ENCODE peak calls at places on chromosomes 16 and 17, in six cellular contexts. One of them, this sample, is unnamed.

GRCh38 chr17:28878981-28879380 is 18.6 kb downstream of the FLOT2 start:
- DNase-seq in mammary epithelial cell: peak
- DNase-seq in A673: peak
- DNase-seq in body of pancreas: peak
- DNase-seq in Peyer's patch: no peak
- DNase-seq in uterus: no peak
- DNase-seq in this sample: no peak

GRCh38 chr17:76498886-76499667 is 2.1 kb downstream of the RHBDF2 start:
- DNase-seq in mammary epithelial cell: peak
- DNase-seq in A673: no peak
- DNase-seq in body of pancreas: peak
- DNase-seq in Peyer's patch: peak
- DNase-seq in uterus: no peak
- DNase-seq in this sample: peak

GRCh38 chr17:78122221-78122990 is 6.1 kb downstream of the TMC6 start:
- DNase-seq in mammary epithelial cell: no peak
- DNase-seq in A673: no peak
- DNase-seq in body of pancreas: no peak
- DNase-seq in Peyer's patch: no peak
- DNase-seq in uterus: no peak
- DNase-seq in this sample: no peak

GRCh38 chr17:28928061-28928460 is 23.3 kb downstream of the PHF12 start:
- DNase-seq in mammary epithelial cell: peak
- DNase-seq in A673: no peak
- DNase-seq in body of pancreas: no peak
- DNase-seq in Peyer's patch: no peak
- DNase-seq in uterus: no peak
- DNase-seq in this sample: no peak

GRCh38 chr17:5769936-5770335 is 185.6 kb upstream of the NLRP1 start:
- DNase-seq in mammary epithelial cell: no peak
- DNase-seq in A673: peak
- DNase-seq in body of pancreas: peak
- DNase-seq in Peyer's patch: no peak
- DNase-seq in uterus: no peak
- DNase-seq in this sample: no peak

GRCh38 chr17:43810823-43811222 is 22.1 kb downstream of the MPP3 start:
- DNase-seq in mammary epithelial cell: no peak
- DNase-seq in A673: no peak
- DNase-seq in body of pancreas: no peak
- DNase-seq in Peyer's patch: no peak
- DNase-seq in uterus: no peak
- DNase-seq in this sample: no peak

GRCh38 chr17:50139950-50140885 is 10.3 kb upstream of the SAMD14 start:
- DNase-seq in mammary epithelial cell: peak
- DNase-seq in A673: peak
- DNase-seq in body of pancreas: peak
- DNase-seq in Peyer's patch: peak
- DNase-seq in uterus: peak
- DNase-seq in this sample: peak

GRCh38 chr16:50763211-50763610 is 21.3 kb downstream of the CYLD start:
- DNase-seq in mammary epithelial cell: peak
- DNase-seq in A673: no peak
- DNase-seq in body of pancreas: no peak
- DNase-seq in Peyer's patch: no peak
- DNase-seq in uterus: no peak
- DNase-seq in this sample: no peak

GRCh38 chr17:7915611-7916382 is at the start of gene RNF227:
- DNase-seq in mammary epithelial cell: peak
- DNase-seq in A673: peak
- DNase-seq in body of pancreas: peak
- DNase-seq in Peyer's patch: peak
- DNase-seq in uterus: peak
- DNase-seq in this sample: peak

GRCh38 chr17:2387086-2388019 is 13.5 kb downstream of the MNT start:
- DNase-seq in mammary epithelial cell: no peak
- DNase-seq in A673: no peak
- DNase-seq in body of pancreas: no peak
- DNase-seq in Peyer's patch: no peak
- DNase-seq in uterus: no peak
- DNase-seq in this sample: no peak

GRCh38 chr17:20995873-20996723 is 46.7 kb downstream of the USP22 start:
- DNase-seq in mammary epithelial cell: no peak
- DNase-seq in A673: no peak
- DNase-seq in body of pancreas: peak
- DNase-seq in Peyer's patch: no peak
- DNase-seq in uterus: no peak
- DNase-seq in this sample: no peak

GRCh38 chr16:85284138-85284897 is 172.0 kb upstream of the CIBAR2 start:
- DNase-seq in mammary epithelial cell: no peak
- DNase-seq in A673: peak
- DNase-seq in body of pancreas: no peak
- DNase-seq in Peyer's patch: no peak
- DNase-seq in uterus: no peak
- DNase-seq in this sample: no peak

GRCh38 chr16:12729448-12729847 is 74.2 kb downstream of the CPPED1 start:
- DNase-seq in mammary epithelial cell: peak
- DNase-seq in A673: no peak
- DNase-seq in body of pancreas: no peak
- DNase-seq in Peyer's patch: no peak
- DNase-seq in uterus: no peak
- DNase-seq in this sample: no peak

GRCh38 chr16:51146256-51146924 is 4.7 kb downstream of the SALL1 start:
- DNase-seq in mammary epithelial cell: no peak
- DNase-seq in A673: peak
- DNase-seq in body of pancreas: no peak
- DNase-seq in Peyer's patch: no peak
- DNase-seq in uterus: no peak
- DNase-seq in this sample: no peak

GRCh38 chr16:31455601-31456314 is 3.5 kb upstream of the ARMC5 start:
- DNase-seq in mammary epithelial cell: no peak
- DNase-seq in A673: peak
- DNase-seq in body of pancreas: no peak
- DNase-seq in Peyer's patch: no peak
- DNase-seq in uterus: no peak
- DNase-seq in this sample: peak

GRCh38 chr17:27555364-27555763 is 75.6 kb upstream of the LGALS9 start:
- DNase-seq in mammary epithelial cell: no peak
- DNase-seq in A673: no peak
- DNase-seq in body of pancreas: no peak
- DNase-seq in Peyer's patch: no peak
- DNase-seq in uterus: no peak
- DNase-seq in this sample: no peak

GRCh38 chr17:14871921-14872320 is 393.2 kb downstream of the PMP22 start:
- DNase-seq in mammary epithelial cell: peak
- DNase-seq in A673: no peak
- DNase-seq in body of pancreas: no peak
- DNase-seq in Peyer's patch: no peak
- DNase-seq in uterus: no peak
- DNase-seq in this sample: no peak

GRCh38 chr16:50588276-50588675 is 40.1 kb downstream of the NKD1 start:
- DNase-seq in mammary epithelial cell: no peak
- DNase-seq in A673: no peak
- DNase-seq in body of pancreas: no peak
- DNase-seq in Peyer's patch: no peak
- DNase-seq in uterus: no peak
- DNase-seq in this sample: no peak

GRCh38 chr16:20897897-20898296 is 2.3 kb downstream of the DCUN1D3 start:
- DNase-seq in mammary epithelial cell: no peak
- DNase-seq in A673: no peak
- DNase-seq in body of pancreas: no peak
- DNase-seq in Peyer's patch: no peak
- DNase-seq in uterus: no peak
- DNase-seq in this sample: no peak

GRCh38 chr17:4968916-4969550 is 1.4 kb upstream of the SPAG7 start:
- DNase-seq in mammary epithelial cell: peak
- DNase-seq in A673: no peak
- DNase-seq in body of pancreas: no peak
- DNase-seq in Peyer's patch: no peak
- DNase-seq in uterus: peak
- DNase-seq in this sample: peak

GRCh38 chr16:30820952-30821421 is 34.0 kb upstream of the ZNF629 start:
- DNase-seq in mammary epithelial cell: no peak
- DNase-seq in A673: no peak
- DNase-seq in body of pancreas: no peak
- DNase-seq in Peyer's patch: no peak
- DNase-seq in uterus: no peak
- DNase-seq in this sample: no peak

GRCh38 chr16:69270395-69270794 is 40.8 kb upstream of the VPS4A start:
- DNase-seq in mammary epithelial cell: no peak
- DNase-seq in A673: peak
- DNase-seq in body of pancreas: no peak
- DNase-seq in Peyer's patch: no peak
- DNase-seq in uterus: no peak
- DNase-seq in this sample: no peak

GRCh38 chr17:36592711-36593321 is 1.1 kb downstream of the DHRS11 start:
- DNase-seq in mammary epithelial cell: no peak
- DNase-seq in A673: no peak
- DNase-seq in body of pancreas: no peak
- DNase-seq in Peyer's patch: no peak
- DNase-seq in uterus: no peak
- DNase-seq in this sample: no peak

GRCh38 chr17:82789051-82789592 is 37.3 kb downstream of the TBCD start:
- DNase-seq in mammary epithelial cell: no peak
- DNase-seq in A673: no peak
- DNase-seq in body of pancreas: no peak
- DNase-seq in Peyer's patch: no peak
- DNase-seq in uterus: no peak
- DNase-seq in this sample: no peak

GRCh38 chr17:8019665-8020064 is 17.2 kb downstream of the GUCY2D start:
- DNase-seq in mammary epithelial cell: peak
- DNase-seq in A673: no peak
- DNase-seq in body of pancreas: no peak
- DNase-seq in Peyer's patch: no peak
- DNase-seq in uterus: no peak
- DNase-seq in this sample: no peak

DNA sequence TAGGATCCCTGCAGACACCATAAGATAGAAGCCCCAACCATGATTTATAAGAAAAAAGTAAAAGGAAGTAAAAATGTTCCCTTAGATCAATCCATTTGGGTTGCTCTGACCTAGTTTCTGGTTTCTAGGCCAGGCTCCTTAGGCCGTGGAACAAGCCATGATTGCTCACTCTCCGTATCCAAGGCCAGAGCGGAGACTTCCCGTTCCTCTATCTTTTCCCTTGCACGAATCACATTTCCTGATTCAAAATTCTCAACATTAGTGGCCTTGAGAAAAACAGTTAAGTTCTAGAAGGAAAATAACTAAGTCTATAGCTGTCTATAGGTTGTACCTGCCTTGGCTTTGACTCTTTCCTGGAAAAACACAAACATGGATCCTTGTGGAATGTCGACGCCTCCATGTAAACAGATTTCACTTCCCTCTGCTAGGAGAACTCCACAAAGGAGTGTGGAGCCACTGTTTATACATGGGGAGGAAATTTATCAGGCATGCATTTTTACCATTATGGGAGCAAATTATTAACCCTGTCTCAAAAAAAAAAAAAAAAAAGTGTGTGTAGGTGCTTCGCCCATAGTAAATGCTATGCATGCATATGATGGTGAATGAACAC is 149.6 kb downstream of the ZFHX3 start:
- DNase-seq in mammary epithelial cell: no peak
- DNase-seq in A673: no peak
- DNase-seq in body of pancreas: no peak
- DNase-seq in Peyer's patch: no peak
- DNase-seq in uterus: no peak
- DNase-seq in this sample: no peak
- H3K27ac ChIP-seq in mammary epithelial cell: no peak
- H3K27ac ChIP-seq in A673: no peak
- H3K27ac ChIP-seq in body of pancreas: no peak
- H3K27ac ChIP-seq in Peyer's patch: no peak
- H3K27ac ChIP-seq in uterus: no peak
- H3K27ac ChIP-seq in this sample: no peak

GRCh38 chr17:61202564-61202963 is 197.1 kb upstream of the TBX2 start:
- DNase-seq in mammary epithelial cell: no peak
- DNase-seq in A673: no peak
- DNase-seq in body of pancreas: no peak
- DNase-seq in Peyer's patch: no peak
- DNase-seq in uterus: no peak
- DNase-seq in this sample: no peak
- H3K27ac ChIP-seq in mammary epithelial cell: no peak
- H3K27ac ChIP-seq in A673: no peak
- H3K27ac ChIP-seq in body of pancreas: no peak
- H3K27ac ChIP-seq in Peyer's patch: no peak
- H3K27ac ChIP-seq in uterus: no peak
- H3K27ac ChIP-seq in this sample: no peak

GRCh38 chr17:54996441-54996840 is 27.9 kb downstream of the STXBP4 start:
- DNase-seq in mammary epithelial cell: no peak
- DNase-seq in A673: no peak
- DNase-seq in body of pancreas: no peak
- DNase-seq in Peyer's patch: no peak
- DNase-seq in uterus: no peak
- DNase-seq in this sample: no peak
- H3K27ac ChIP-seq in mammary epithelial cell: no peak
- H3K27ac ChIP-seq in A673: no peak
- H3K27ac ChIP-seq in body of pancreas: no peak
- H3K27ac ChIP-seq in Peyer's patch: no peak
- H3K27ac ChIP-seq in uterus: no peak
- H3K27ac ChIP-seq in this sample: no peak

GRCh38 chr17:63804328-63804727 is 22.9 kb upstream of the PSMC5 start:
- DNase-seq in mammary epithelial cell: no peak
- DNase-seq in A673: no peak
- DNase-seq in body of pancreas: no peak
- DNase-seq in Peyer's patch: no peak
- DNase-seq in uterus: no peak
- DNase-seq in this sample: no peak

DNA sequence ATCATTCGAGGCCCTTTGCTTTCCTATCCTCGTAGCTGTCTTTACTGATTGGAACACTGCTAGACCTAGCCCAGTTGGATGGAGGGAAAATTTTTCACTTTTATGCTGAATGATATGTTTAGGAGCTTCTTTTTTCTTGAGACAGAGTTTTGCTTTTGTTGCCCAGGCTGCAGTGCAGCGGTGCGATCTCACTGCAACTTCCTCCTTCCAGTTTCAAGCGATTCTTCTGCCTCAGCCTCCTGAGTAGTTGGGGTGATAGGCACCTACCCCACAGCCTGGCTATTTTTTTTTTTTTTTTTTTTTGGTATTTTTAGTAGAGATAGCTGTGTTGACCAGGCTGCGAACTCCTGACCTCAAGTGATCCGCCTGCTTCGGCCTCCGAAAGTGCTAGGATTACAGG is 17.3 kb upstream of the PSMC5 start:
- DNase-seq in mammary epithelial cell: no peak
- DNase-seq in A673: no peak
- DNase-seq in body of pancreas: no peak
- DNase-seq in Peyer's patch: no peak
- DNase-seq in uterus: no peak
- DNase-seq in this sample: no peak
- H3K27ac ChIP-seq in mammary epithelial cell: no peak
- H3K27ac ChIP-seq in A673: no peak
- H3K27ac ChIP-seq in body of pancreas: no peak
- H3K27ac ChIP-seq in Peyer's patch: no peak
- H3K27ac ChIP-seq in uterus: no peak
- H3K27ac ChIP-seq in this sample: no peak

GRCh38 chr16:27366687-27367462 is 35.1 kb upstream of the IL21R start:
- DNase-seq in mammary epithelial cell: no peak
- DNase-seq in A673: peak
- DNase-seq in body of pancreas: no peak
- DNase-seq in Peyer's patch: no peak
- DNase-seq in uterus: no peak
- DNase-seq in this sample: no peak
- H3K27ac ChIP-seq in mammary epithelial cell: peak
- H3K27ac ChIP-seq in A673: peak
- H3K27ac ChIP-seq in body of pancreas: no peak
- H3K27ac ChIP-seq in Peyer's patch: peak
- H3K27ac ChIP-seq in uterus: peak
- H3K27ac ChIP-seq in this sample: peak

GRCh38 chr16:82767808-82768207 is 141.0 kb downstream of the CDH13 start:
- DNase-seq in mammary epithelial cell: no peak
- DNase-seq in A673: no peak
- DNase-seq in body of pancreas: no peak
- DNase-seq in Peyer's patch: no peak
- DNase-seq in uterus: no peak
- DNase-seq in this sample: no peak
- H3K27ac ChIP-seq in mammary epithelial cell: no peak
- H3K27ac ChIP-seq in A673: no peak
- H3K27ac ChIP-seq in body of pancreas: no peak
- H3K27ac ChIP-seq in Peyer's patch: no peak
- H3K27ac ChIP-seq in uterus: no peak
- H3K27ac ChIP-seq in this sample: peak